ENCODE peak calls at places on chromosome 1, in eight cellular contexts. One of them, this sample, is unnamed.

GRCh38 chr1:110067957-110068645 is 2.4 kb downstream of the ALX3 start:
- DNase-seq in mucosa of descending colon: no peak
- DNase-seq in astrocyte of the spinal cord: no peak
- DNase-seq in adrenal gland: no peak
- DNase-seq in body of pancreas: no peak
- DNase-seq in choroid plexus epithelial cell: no peak
- DNase-seq in tibial nerve: no peak
- DNase-seq in cardiac muscle cell: no peak
- DNase-seq in this sample: no peak

GRCh38 chr1:151277249-151277648 is 4.8 kb upstream of the ZNF687 start:
- DNase-seq in adrenal gland: no peak
- DNase-seq in astrocyte of the spinal cord: no peak
- DNase-seq in body of pancreas: no peak
- DNase-seq in mucosa of descending colon: no peak
- DNase-seq in tibial nerve: no peak
- DNase-seq in cardiac muscle cell: no peak
- DNase-seq in choroid plexus epithelial cell: no peak
- DNase-seq in this sample: no peak

GRCh38 chr1:180672105-180672504 is 40.3 kb downstream of the XPR1 start:
- DNase-seq in tibial nerve: no peak
- DNase-seq in body of pancreas: no peak
- DNase-seq in mucosa of descending colon: no peak
- DNase-seq in adrenal gland: no peak
- DNase-seq in astrocyte of the spinal cord: no peak
- DNase-seq in choroid plexus epithelial cell: peak
- DNase-seq in cardiac muscle cell: no peak
- DNase-seq in this sample: no peak

GRCh38 chr1:208803371-208803811 is 559.2 kb upstream of the PLXNA2 start:
- DNase-seq in mucosa of descending colon: no peak
- DNase-seq in cardiac muscle cell: no peak
- DNase-seq in adrenal gland: no peak
- DNase-seq in choroid plexus epithelial cell: no peak
- DNase-seq in body of pancreas: no peak
- DNase-seq in tibial nerve: no peak
- DNase-seq in astrocyte of the spinal cord: no peak
- DNase-seq in this sample: no peak

GRCh38 chr1:111510003-111510380 is 6.6 kb upstream of the ADORA3 start:
- DNase-seq in body of pancreas: no peak
- DNase-seq in tibial nerve: no peak
- DNase-seq in adrenal gland: no peak
- DNase-seq in cardiac muscle cell: peak
- DNase-seq in choroid plexus epithelial cell: no peak
- DNase-seq in mucosa of descending colon: no peak
- DNase-seq in astrocyte of the spinal cord: no peak
- DNase-seq in this sample: no peak

GRCh38 chr1:104856518-104856917 is 1106.8 kb downstream of the AMY1C start:
- DNase-seq in astrocyte of the spinal cord: no peak
- DNase-seq in mucosa of descending colon: no peak
- DNase-seq in cardiac muscle cell: no peak
- DNase-seq in choroid plexus epithelial cell: no peak
- DNase-seq in body of pancreas: no peak
- DNase-seq in adrenal gland: no peak
- DNase-seq in tibial nerve: no peak
- DNase-seq in this sample: no peak

GRCh38 chr1:245279346-245279745 is 124.6 kb downstream of the KIF26B start:
- DNase-seq in adrenal gland: no peak
- DNase-seq in cardiac muscle cell: no peak
- DNase-seq in astrocyte of the spinal cord: no peak
- DNase-seq in mucosa of descending colon: no peak
- DNase-seq in choroid plexus epithelial cell: no peak
- DNase-seq in body of pancreas: no peak
- DNase-seq in tibial nerve: no peak
- DNase-seq in this sample: peak

GRCh38 chr1:221509575-221510360 is 232.1 kb downstream of the DUSP10 start:
- DNase-seq in cardiac muscle cell: peak
- DNase-seq in body of pancreas: no peak
- DNase-seq in mucosa of descending colon: no peak
- DNase-seq in adrenal gland: no peak
- DNase-seq in choroid plexus epithelial cell: peak
- DNase-seq in astrocyte of the spinal cord: no peak
- DNase-seq in tibial nerve: no peak
- DNase-seq in this sample: no peak

GRCh38 chr1:147084273-147085096 is 87.8 kb downstream of the PRKAB2 start:
- DNase-seq in astrocyte of the spinal cord: peak
- DNase-seq in body of pancreas: peak
- DNase-seq in tibial nerve: peak
- DNase-seq in adrenal gland: peak
- DNase-seq in cardiac muscle cell: peak
- DNase-seq in mucosa of descending colon: peak
- DNase-seq in choroid plexus epithelial cell: peak
- DNase-seq in this sample: peak

GRCh38 chr1:203462878-203463277 is 12.7 kb upstream of the PRELP start:
- DNase-seq in cardiac muscle cell: peak
- DNase-seq in mucosa of descending colon: no peak
- DNase-seq in tibial nerve: no peak
- DNase-seq in astrocyte of the spinal cord: peak
- DNase-seq in body of pancreas: no peak
- DNase-seq in choroid plexus epithelial cell: peak
- DNase-seq in adrenal gland: no peak
- DNase-seq in this sample: peak

GRCh38 chr1:181675625-181676024 is 192.3 kb downstream of the CACNA1E start:
- DNase-seq in astrocyte of the spinal cord: no peak
- DNase-seq in body of pancreas: no peak
- DNase-seq in tibial nerve: no peak
- DNase-seq in cardiac muscle cell: no peak
- DNase-seq in adrenal gland: no peak
- DNase-seq in choroid plexus epithelial cell: no peak
- DNase-seq in mucosa of descending colon: no peak
- DNase-seq in this sample: no peak

GRCh38 chr1:218030846-218031245 is 254.2 kb upstream of the RRP15 start:
- DNase-seq in mucosa of descending colon: no peak
- DNase-seq in body of pancreas: no peak
- DNase-seq in choroid plexus epithelial cell: no peak
- DNase-seq in tibial nerve: no peak
- DNase-seq in adrenal gland: no peak
- DNase-seq in cardiac muscle cell: no peak
- DNase-seq in astrocyte of the spinal cord: no peak
- DNase-seq in this sample: no peak

GRCh38 chr1:89271616-89272015 is 1.0 kb downstream of the GBP5 start:
- DNase-seq in astrocyte of the spinal cord: peak
- DNase-seq in mucosa of descending colon: no peak
- DNase-seq in choroid plexus epithelial cell: peak
- DNase-seq in cardiac muscle cell: peak
- DNase-seq in adrenal gland: no peak
- DNase-seq in tibial nerve: no peak
- DNase-seq in body of pancreas: no peak
- DNase-seq in this sample: peak

GRCh38 chr1:160664573-160665051 is 17.8 kb upstream of the SLAMF1 start:
- DNase-seq in astrocyte of the spinal cord: no peak
- DNase-seq in tibial nerve: no peak
- DNase-seq in choroid plexus epithelial cell: no peak
- DNase-seq in cardiac muscle cell: no peak
- DNase-seq in body of pancreas: no peak
- DNase-seq in mucosa of descending colon: no peak
- DNase-seq in adrenal gland: no peak
- DNase-seq in this sample: no peak

GRCh38 chr1:15741183-15741850 is 982 bp upstream of the TMEM82 start:
- DNase-seq in mucosa of descending colon: peak
- DNase-seq in cardiac muscle cell: peak
- DNase-seq in astrocyte of the spinal cord: peak
- DNase-seq in body of pancreas: peak
- DNase-seq in tibial nerve: peak
- DNase-seq in adrenal gland: peak
- DNase-seq in choroid plexus epithelial cell: peak
- DNase-seq in this sample: peak

GRCh38 chr1:206649261-206649660 is 13.9 kb downstream of the DYRK3 start:
- DNase-seq in tibial nerve: no peak
- DNase-seq in adrenal gland: no peak
- DNase-seq in mucosa of descending colon: no peak
- DNase-seq in cardiac muscle cell: no peak
- DNase-seq in astrocyte of the spinal cord: no peak
- DNase-seq in choroid plexus epithelial cell: no peak
- DNase-seq in body of pancreas: no peak
- DNase-seq in this sample: no peak

GRCh38 chr1:117673405-117673804 is 67.6 kb downstream of the TENT5C start:
- DNase-seq in cardiac muscle cell: peak
- DNase-seq in adrenal gland: no peak
- DNase-seq in choroid plexus epithelial cell: peak
- DNase-seq in tibial nerve: no peak
- DNase-seq in mucosa of descending colon: no peak
- DNase-seq in astrocyte of the spinal cord: peak
- DNase-seq in body of pancreas: no peak
- DNase-seq in this sample: peak

GRCh38 chr1:21705303-21705980 is 36.3 kb upstream of the RAP1GAP start:
- DNase-seq in tibial nerve: no peak
- DNase-seq in astrocyte of the spinal cord: no peak
- DNase-seq in cardiac muscle cell: no peak
- DNase-seq in body of pancreas: no peak
- DNase-seq in mucosa of descending colon: no peak
- DNase-seq in adrenal gland: no peak
- DNase-seq in choroid plexus epithelial cell: no peak
- DNase-seq in this sample: no peak

GRCh38 chr1:51344602-51345299 is 14.4 kb upstream of the TTC39A start:
- DNase-seq in body of pancreas: peak
- DNase-seq in adrenal gland: peak
- DNase-seq in mucosa of descending colon: peak
- DNase-seq in choroid plexus epithelial cell: no peak
- DNase-seq in tibial nerve: no peak
- DNase-seq in astrocyte of the spinal cord: no peak
- DNase-seq in cardiac muscle cell: no peak
- DNase-seq in this sample: no peak
- TF ChIP-seq CTCF in body of pancreas: peak
- TF ChIP-seq CTCF in adrenal gland: peak
- TF ChIP-seq CTCF in mucosa of descending colon: no peak
- TF ChIP-seq CTCF in choroid plexus epithelial cell: no peak
- TF ChIP-seq CTCF in tibial nerve: no peak
- TF ChIP-seq CTCF in astrocyte of the spinal cord: no peak
- TF ChIP-seq CTCF in cardiac muscle cell: no peak
- TF ChIP-seq CTCF in this sample: no peak

GRCh38 chr1:197913495-197914276 is 3.5 kb upstream of the LHX9 start:
- DNase-seq in mucosa of descending colon: no peak
- DNase-seq in body of pancreas: no peak
- DNase-seq in astrocyte of the spinal cord: no peak
- DNase-seq in choroid plexus epithelial cell: no peak
- DNase-seq in tibial nerve: no peak
- DNase-seq in adrenal gland: no peak
- DNase-seq in cardiac muscle cell: no peak
- DNase-seq in this sample: no peak
- H3K4me3 ChIP-seq in mucosa of descending colon: no peak
- H3K4me3 ChIP-seq in body of pancreas: no peak
- H3K4me3 ChIP-seq in astrocyte of the spinal cord: no peak
- H3K4me3 ChIP-seq in choroid plexus epithelial cell: no peak
- H3K4me3 ChIP-seq in tibial nerve: no peak
- H3K4me3 ChIP-seq in adrenal gland: no peak
- H3K4me3 ChIP-seq in cardiac muscle cell: no peak
- H3K4me3 ChIP-seq in this sample: peak

DNA sequence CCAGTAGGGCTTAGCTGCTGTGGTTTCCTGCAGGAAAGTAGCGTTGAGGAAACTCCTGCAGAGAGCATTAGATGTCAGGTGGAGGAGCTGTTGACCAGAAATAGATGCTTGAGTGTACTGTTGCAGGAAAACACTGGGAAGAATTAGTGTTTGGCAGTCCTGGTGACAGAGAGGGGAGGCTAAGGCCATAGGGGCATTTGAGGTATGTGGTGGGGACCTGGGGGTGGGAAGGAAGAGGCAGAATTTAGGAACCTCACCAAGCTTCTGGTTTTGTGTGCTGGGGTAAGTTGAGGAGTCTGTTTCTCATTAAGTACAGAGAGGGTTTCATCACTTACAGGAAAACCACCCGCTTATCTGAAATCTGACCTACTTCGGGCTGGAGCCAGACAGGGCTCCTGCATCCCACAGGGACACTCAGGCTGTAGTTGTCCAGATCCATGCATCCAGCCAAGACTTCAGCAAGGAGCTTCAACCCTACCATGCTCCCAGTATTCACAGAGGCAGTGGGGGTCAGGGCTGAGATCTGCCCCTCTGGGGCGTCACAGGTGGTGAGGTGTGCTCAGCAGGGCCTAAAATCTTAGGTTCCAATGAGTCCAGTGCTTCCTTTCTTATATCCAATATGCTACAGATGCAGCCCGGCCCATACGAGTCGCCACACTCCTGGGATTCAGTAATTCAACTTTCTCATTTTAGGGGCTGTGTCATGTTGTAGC is 15.1 kb downstream of the SH2D2A start:
- DNase-seq in cardiac muscle cell: peak
- DNase-seq in adrenal gland: no peak
- DNase-seq in astrocyte of the spinal cord: peak
- DNase-seq in choroid plexus epithelial cell: peak
- DNase-seq in mucosa of descending colon: no peak
- DNase-seq in tibial nerve: no peak
- DNase-seq in body of pancreas: peak
- DNase-seq in this sample: peak
- TF ChIP-seq CTCF in cardiac muscle cell: peak
- TF ChIP-seq CTCF in adrenal gland: no peak
- TF ChIP-seq CTCF in astrocyte of the spinal cord: peak
- TF ChIP-seq CTCF in choroid plexus epithelial cell: peak
- TF ChIP-seq CTCF in mucosa of descending colon: no peak
- TF ChIP-seq CTCF in tibial nerve: no peak
- TF ChIP-seq CTCF in body of pancreas: no peak
- TF ChIP-seq CTCF in this sample: peak

GRCh38 chr1:227731241-227731677 is 3.8 kb downstream of the JMJD4 start:
- DNase-seq in body of pancreas: peak
- DNase-seq in choroid plexus epithelial cell: no peak
- DNase-seq in tibial nerve: no peak
- DNase-seq in adrenal gland: peak
- DNase-seq in astrocyte of the spinal cord: no peak
- DNase-seq in cardiac muscle cell: no peak
- DNase-seq in mucosa of descending colon: no peak
- DNase-seq in this sample: no peak

GRCh38 chr1:227728892-227729143 is 6.3 kb downstream of the JMJD4 start:
- DNase-seq in adrenal gland: no peak
- DNase-seq in astrocyte of the spinal cord: no peak
- DNase-seq in cardiac muscle cell: no peak
- DNase-seq in mucosa of descending colon: no peak
- DNase-seq in body of pancreas: no peak
- DNase-seq in tibial nerve: no peak
- DNase-seq in choroid plexus epithelial cell: no peak
- DNase-seq in this sample: no peak

GRCh38 chr1:227730630-227731151 is 4.4 kb downstream of the JMJD4 start:
- DNase-seq in mucosa of descending colon: no peak
- DNase-seq in body of pancreas: peak
- DNase-seq in astrocyte of the spinal cord: no peak
- DNase-seq in tibial nerve: no peak
- DNase-seq in cardiac muscle cell: no peak
- DNase-seq in adrenal gland: no peak
- DNase-seq in choroid plexus epithelial cell: no peak
- DNase-seq in this sample: no peak

GRCh38 chr1:227729144-227729880 is 5.8 kb downstream of the JMJD4 start:
- DNase-seq in cardiac muscle cell: no peak
- DNase-seq in choroid plexus epithelial cell: no peak
- DNase-seq in body of pancreas: no peak
- DNase-seq in astrocyte of the spinal cord: no peak
- DNase-seq in tibial nerve: no peak
- DNase-seq in adrenal gland: no peak
- DNase-seq in mucosa of descending colon: peak
- DNase-seq in this sample: no peak

GRCh38 chr1:227729881-227730629 is 5.0 kb downstream of the JMJD4 start:
- DNase-seq in adrenal gland: peak
- DNase-seq in cardiac muscle cell: peak
- DNase-seq in tibial nerve: no peak
- DNase-seq in body of pancreas: peak
- DNase-seq in choroid plexus epithelial cell: peak
- DNase-seq in mucosa of descending colon: no peak
- DNase-seq in astrocyte of the spinal cord: peak
- DNase-seq in this sample: peak
- H3K4me3 ChIP-seq in adrenal gland: no peak
- H3K4me3 ChIP-seq in cardiac muscle cell: no peak
- H3K4me3 ChIP-seq in tibial nerve: no peak
- H3K4me3 ChIP-seq in body of pancreas: no peak
- H3K4me3 ChIP-seq in choroid plexus epithelial cell: no peak
- H3K4me3 ChIP-seq in mucosa of descending colon: no peak
- H3K4me3 ChIP-seq in astrocyte of the spinal cord: no peak
- H3K4me3 ChIP-seq in this sample: no peak